ENCODE peak calls at places on chromosome 11, in ten cellular contexts. I is sigmoid colon, Q is ovary, P is A549, A is stomach, U is esophagus muscularis mucosa, N is K562, K is upper lobe of left lung, F is H1, E is GM12878. X is an unnamed sample.

GRCh38 chr11:121366970-121367369 is 74.4 kb downstream of the SC5D start:
- DNase-seq in I (no peak), Q (no peak), P (no peak), A (no peak), U (no peak), N (no peak), K (no peak), F (no peak), E (no peak), X (no peak)

GRCh38 chr11:80146231-80146630 is 705.4 kb upstream of the TENM4 start:
- DNase-seq in I (no peak), Q (no peak), P (no peak), A (no peak), U (no peak), N (no peak), K (no peak), F (no peak), E (no peak), X (no peak)

GRCh38 chr11:131928992-131929391 is 558.6 kb downstream of the NTM start:
- DNase-seq in I (no peak), Q (no peak), P (no peak), A (no peak), U (no peak), N (no peak), K (peak; percentile 27), F (no peak), E (no peak), X (no peak)

GRCh38 chr11:826836-827145 is 928 bp upstream of the CRACR2B start:
- DNase-seq in I (no peak), Q (no peak), P (no peak), A (no peak), U (no peak), N (peak; percentile 46), K (no peak), F (no peak), E (no peak), X (no peak)

GRCh38 chr11:110712643-110713468 is 619 bp upstream of the ARHGAP20 start:
- DNase-seq in I (peak; percentile 56), Q (peak; percentile 23), P (no peak), A (no peak), U (no peak), N (no peak), K (peak; percentile 51), F (no peak), E (no peak), X (peak; percentile 49)

GRCh38 chr11:62013266-62014157 is 46.1 kb upstream of the FTH1 start:
- DNase-seq in I (no peak), Q (no peak), P (no peak), A (no peak), U (no peak), N (no peak), K (no peak), F (no peak), E (no peak), X (no peak)

GRCh38 chr11:86047275-86047991 is 21.5 kb downstream of the PICALM start:
- DNase-seq in I (no peak), Q (no peak), P (no peak), A (no peak), U (no peak), N (no peak), K (peak; percentile 37), F (no peak), E (no peak), X (no peak)

GRCh38 chr11:29280452-29280851 is 736.4 kb downstream of the KCNA4 start:
- DNase-seq in I (no peak), Q (no peak), P (no peak), A (no peak), U (no peak), N (no peak), K (no peak), F (no peak), E (no peak), X (no peak)

GRCh38 chr11:945986-946385 is 20.3 kb downstream of the AP2A2 start:
- DNase-seq in I (no peak), Q (no peak), P (no peak), A (no peak), U (no peak), N (no peak), K (no peak), F (no peak), E (no peak), X (no peak)

GRCh38 chr11:23590909-23591308 is 730.6 kb upstream of the CCDC179 start:
- DNase-seq in I (no peak), Q (no peak), P (no peak), A (no peak), U (no peak), N (no peak), K (no peak), F (no peak), E (no peak), X (no peak)

GRCh38 chr11:72236774-72237111 is 7.2 kb downstream of the PHOX2A start:
- DNase-seq in I (no peak), Q (no peak), P (no peak), A (no peak), U (no peak), N (no peak), K (no peak), F (no peak), E (no peak), X (no peak)

GRCh38 chr11:63610604-63611394 is 3.4 kb downstream of the PLAAT3 start:
- DNase-seq in I (peak; percentile 47), Q (peak; percentile 42), P (no peak), A (peak; percentile 21), U (no peak), N (no peak), K (peak; percentile 40), F (peak; percentile 60), E (no peak), X (no peak)

GRCh38 chr11:16783321-16783801 is 44.9 kb downstream of the C11orf58 start:
- DNase-seq in I (peak; percentile 46), Q (no peak), P (no peak), A (no peak), U (no peak), N (no peak), K (no peak), F (no peak), E (no peak), X (no peak)
- TF ChIP-seq EP300 in I (no peak), Q (no peak), P (no peak), A (no peak), U (no peak), N (no peak), K (no peak), F (no peak), E (no peak), X (no peak)

GRCh38 chr11:47980093-47980906 is at the start of gene PTPRJ:
- DNase-seq in I (peak; percentile 75), Q (peak; percentile 64), P (peak; percentile 73), A (peak; percentile 70), U (no peak), N (peak; percentile 84), K (peak; percentile 72), F (no peak), E (no peak), X (no peak)
- TF ChIP-seq POLR2A in I (no peak), Q (no peak), P (peak; percentile 40), A (no peak), U (no peak), N (no peak), K (no peak), F (no peak), E (no peak), X (peak; percentile 34)

DNA sequence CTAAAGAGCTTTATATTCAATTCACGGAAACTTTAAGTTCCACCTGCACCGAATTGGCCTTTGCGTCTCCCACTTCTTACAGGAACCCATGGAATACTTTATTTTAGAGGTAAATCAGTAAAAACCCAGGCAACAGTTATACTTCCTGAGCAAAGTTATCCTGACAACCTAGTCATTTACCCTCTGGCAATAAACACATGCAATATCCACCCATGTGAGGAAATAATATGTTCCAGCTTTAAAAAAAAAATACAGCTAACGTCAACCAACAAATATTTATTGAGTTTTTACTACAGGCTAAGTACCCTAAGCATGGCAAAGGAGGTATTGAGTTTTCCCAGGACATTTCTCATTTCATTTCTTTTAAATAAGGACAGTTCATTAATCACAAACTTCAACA is 38.3 kb upstream of the CCDC34 start:
- DNase-seq in I (no peak), Q (no peak), P (no peak), A (no peak), U (no peak), N (no peak), K (no peak), F (no peak), E (no peak), X (no peak)
- TF ChIP-seq EP300 in I (no peak), Q (no peak), P (no peak), A (no peak), U (no peak), N (no peak), K (no peak), F (no peak), E (no peak), X (no peak)

GRCh38 chr11:67266424-67267187 is at the start of gene GRK2:
- DNase-seq in I (peak; percentile 76), Q (peak; percentile 65), P (peak; percentile 44), A (peak; percentile 52), U (no peak), N (no peak), K (no peak), F (no peak), E (no peak), X (no peak)

GRCh38 chr11:67268684-67269268 is 2.5 kb downstream of the GRK2 start:
- DNase-seq in I (peak; percentile 62), Q (peak; percentile 19), P (no peak), A (no peak), U (no peak), N (no peak), K (no peak), F (no peak), E (no peak), X (no peak)

GRCh38 chr11:67268036-67268683 is 1.9 kb downstream of the GRK2 start:
- DNase-seq in I (peak; percentile 61), Q (peak; percentile 21), P (no peak), A (no peak), U (no peak), N (no peak), K (no peak), F (no peak), E (peak; percentile 78), X (no peak)

GRCh38 chr11:67265633-67266423 is 445 bp upstream of the GRK2 start:
- DNase-seq in I (peak; percentile 88), Q (peak; percentile 88), P (peak; percentile 76), A (peak; percentile 85), U (no peak), N (peak; percentile 91), K (peak; percentile 85), F (no peak), E (no peak), X (peak; percentile 59)

DNA sequence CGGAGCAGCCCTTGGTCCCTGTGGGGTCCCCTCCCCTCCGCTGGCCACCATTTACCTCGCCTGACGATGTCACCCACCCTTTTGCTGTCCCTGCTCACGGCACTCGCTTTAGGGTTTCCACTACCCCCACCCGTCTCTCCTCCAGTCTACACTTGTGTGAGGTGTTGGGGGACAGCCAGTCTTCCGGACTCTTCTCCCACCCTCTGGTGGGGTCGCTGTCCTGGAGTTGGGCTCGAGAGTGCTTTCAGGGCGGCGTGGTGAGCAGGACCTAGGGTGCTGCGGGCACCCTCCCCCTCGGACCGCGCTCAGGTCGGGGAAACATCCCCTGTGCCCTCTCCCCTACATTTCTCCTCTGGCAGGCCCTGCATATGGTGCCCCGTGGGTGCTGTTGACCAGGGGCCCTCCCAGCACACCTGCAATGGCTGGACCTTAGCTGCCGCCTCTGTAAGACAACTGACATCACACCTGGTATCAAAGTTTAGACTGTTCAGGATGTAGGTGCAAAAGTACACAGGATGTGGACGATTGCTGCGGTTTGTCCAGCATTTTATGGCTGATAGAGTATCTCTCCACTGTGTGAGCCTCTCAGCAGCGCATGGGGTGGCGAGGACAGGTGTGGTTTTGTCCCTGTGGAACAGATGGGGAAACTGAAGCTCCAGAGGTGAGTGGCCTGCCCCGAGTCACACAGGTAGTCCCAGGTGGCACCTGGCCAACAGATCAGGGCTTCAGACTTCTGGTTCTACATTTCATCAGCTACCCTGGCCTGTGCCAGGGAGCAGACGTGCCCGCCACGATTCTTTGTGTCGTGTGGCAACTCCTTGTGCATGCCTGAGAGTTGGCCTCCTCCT is 1.1 kb downstream of the GRK2 start:
- DNase-seq in I (peak; percentile 75), Q (peak; percentile 46), P (no peak), A (peak; percentile 76), U (no peak), N (peak; percentile 37), K (peak; percentile 67), F (no peak), E (no peak), X (no peak)
- TF ChIP-seq POLR2A in I (peak; percentile 52), Q (no peak), P (no peak), A (no peak), U (no peak), N (no peak), K (no peak), F (no peak), E (peak; percentile 48), X (no peak)